ENCODE peak calls at places on chromosomes 4 and X, in ten cellular contexts. One of them, this sample, is unnamed.

GRCh38 chr4:181193162-181193930 is 1049.9 kb upstream of the TENM3 start:
- DNase-seq in Calu3: no peak
- DNase-seq in HCT116: no peak
- DNase-seq in dorsolateral prefrontal cortex: no peak
- DNase-seq in SK-N-SH: no peak
- DNase-seq in cardiac fibroblast: no peak
- DNase-seq in IMR-90: no peak
- DNase-seq in fibroblast of the aortic adventitia: no peak
- DNase-seq in AG10803: no peak
- DNase-seq in astrocyte: no peak
- DNase-seq in this sample: no peak

GRCh38 chrX:26574208-26574607 is 358.2 kb downstream of the MAGEB5 start:
- DNase-seq in dorsolateral prefrontal cortex: no peak
- DNase-seq in astrocyte: no peak
- DNase-seq in HCT116: no peak
- DNase-seq in fibroblast of the aortic adventitia: no peak
- DNase-seq in IMR-90: peak; percentile 40
- DNase-seq in Calu3: no peak
- DNase-seq in cardiac fibroblast: peak; percentile 41
- DNase-seq in SK-N-SH: no peak
- DNase-seq in AG10803: no peak
- DNase-seq in this sample: no peak

GRCh38 chrX:136781180-136781797 is 557 bp upstream of the ARHGEF6 start:
- DNase-seq in cardiac fibroblast: peak; percentile 43
- DNase-seq in dorsolateral prefrontal cortex: no peak
- DNase-seq in HCT116: no peak
- DNase-seq in fibroblast of the aortic adventitia: peak; percentile 6
- DNase-seq in SK-N-SH: no peak
- DNase-seq in AG10803: peak; percentile 64
- DNase-seq in IMR-90: no peak
- DNase-seq in astrocyte: no peak
- DNase-seq in Calu3: no peak
- DNase-seq in this sample: no peak

GRCh38 chr4:101366331-101366730 is 19.0 kb upstream of the PPP3CA start:
- DNase-seq in SK-N-SH: no peak
- DNase-seq in Calu3: no peak
- DNase-seq in dorsolateral prefrontal cortex: no peak
- DNase-seq in HCT116: no peak
- DNase-seq in cardiac fibroblast: peak; percentile 33
- DNase-seq in IMR-90: peak; percentile 54
- DNase-seq in astrocyte: peak; percentile 48
- DNase-seq in AG10803: peak; percentile 66
- DNase-seq in fibroblast of the aortic adventitia: peak; percentile 77
- DNase-seq in this sample: no peak

GRCh38 chr4:1533501-1534064 is 127.3 kb upstream of the NKX1-1 start:
- DNase-seq in HCT116: no peak
- DNase-seq in astrocyte: no peak
- DNase-seq in IMR-90: peak; percentile 2
- DNase-seq in cardiac fibroblast: no peak
- DNase-seq in dorsolateral prefrontal cortex: no peak
- DNase-seq in Calu3: no peak
- DNase-seq in fibroblast of the aortic adventitia: no peak
- DNase-seq in AG10803: no peak
- DNase-seq in SK-N-SH: no peak
- DNase-seq in this sample: no peak

GRCh38 chr4:78496021-78496643 is 55.4 kb upstream of the ANXA3 start:
- DNase-seq in SK-N-SH: no peak
- DNase-seq in HCT116: no peak
- DNase-seq in astrocyte: no peak
- DNase-seq in IMR-90: no peak
- DNase-seq in AG10803: no peak
- DNase-seq in fibroblast of the aortic adventitia: peak; percentile 71
- DNase-seq in cardiac fibroblast: no peak
- DNase-seq in dorsolateral prefrontal cortex: no peak
- DNase-seq in Calu3: no peak
- DNase-seq in this sample: no peak

GRCh38 chrX:55120767-55121358 is 32.0 kb downstream of the PAGE2 start:
- DNase-seq in IMR-90: no peak
- DNase-seq in Calu3: no peak
- DNase-seq in cardiac fibroblast: peak; percentile 5
- DNase-seq in SK-N-SH: no peak
- DNase-seq in dorsolateral prefrontal cortex: no peak
- DNase-seq in astrocyte: peak; percentile 6
- DNase-seq in fibroblast of the aortic adventitia: peak; percentile 46
- DNase-seq in HCT116: no peak
- DNase-seq in AG10803: no peak
- DNase-seq in this sample: no peak

GRCh38 chr4:1720163-1720983 is 750 bp downstream of the TMEM129 start:
- DNase-seq in AG10803: peak; percentile 49
- DNase-seq in HCT116: no peak
- DNase-seq in fibroblast of the aortic adventitia: peak; percentile 25
- DNase-seq in dorsolateral prefrontal cortex: no peak
- DNase-seq in Calu3: peak; percentile 22
- DNase-seq in cardiac fibroblast: peak; percentile 51
- DNase-seq in IMR-90: peak; percentile 28
- DNase-seq in astrocyte: no peak
- DNase-seq in SK-N-SH: peak; percentile 74
- DNase-seq in this sample: peak; percentile 30

GRCh38 chrX:130080791-130081367 is 29.4 kb downstream of the ELF4 start:
- DNase-seq in astrocyte: no peak
- DNase-seq in dorsolateral prefrontal cortex: no peak
- DNase-seq in Calu3: no peak
- DNase-seq in fibroblast of the aortic adventitia: no peak
- DNase-seq in cardiac fibroblast: no peak
- DNase-seq in SK-N-SH: no peak
- DNase-seq in AG10803: no peak
- DNase-seq in HCT116: no peak
- DNase-seq in IMR-90: no peak
- DNase-seq in this sample: no peak

GRCh38 chrX:130083656-130084382 is 26.5 kb downstream of the ELF4 start:
- DNase-seq in AG10803: no peak
- DNase-seq in Calu3: no peak
- DNase-seq in SK-N-SH: no peak
- DNase-seq in cardiac fibroblast: no peak
- DNase-seq in fibroblast of the aortic adventitia: no peak
- DNase-seq in IMR-90: no peak
- DNase-seq in astrocyte: no peak
- DNase-seq in dorsolateral prefrontal cortex: no peak
- DNase-seq in HCT116: no peak
- DNase-seq in this sample: no peak

GRCh38 chrX:130083107-130083490 is 27.2 kb downstream of the ELF4 start:
- DNase-seq in cardiac fibroblast: no peak
- DNase-seq in IMR-90: no peak
- DNase-seq in fibroblast of the aortic adventitia: no peak
- DNase-seq in AG10803: no peak
- DNase-seq in Calu3: no peak
- DNase-seq in dorsolateral prefrontal cortex: no peak
- DNase-seq in SK-N-SH: no peak
- DNase-seq in HCT116: no peak
- DNase-seq in astrocyte: no peak
- DNase-seq in this sample: no peak

GRCh38 chrX:130081421-130082045 is 28.8 kb downstream of the ELF4 start:
- DNase-seq in fibroblast of the aortic adventitia: no peak
- DNase-seq in SK-N-SH: no peak
- DNase-seq in astrocyte: no peak
- DNase-seq in cardiac fibroblast: no peak
- DNase-seq in IMR-90: no peak
- DNase-seq in AG10803: peak; percentile 43
- DNase-seq in HCT116: no peak
- DNase-seq in dorsolateral prefrontal cortex: no peak
- DNase-seq in Calu3: no peak
- DNase-seq in this sample: no peak

GRCh38 chrX:130082244-130083106 is 27.8 kb downstream of the ELF4 start:
- DNase-seq in AG10803: peak; percentile 33
- DNase-seq in HCT116: no peak
- DNase-seq in Calu3: no peak
- DNase-seq in dorsolateral prefrontal cortex: no peak
- DNase-seq in SK-N-SH: no peak
- DNase-seq in astrocyte: no peak
- DNase-seq in fibroblast of the aortic adventitia: peak; percentile 39
- DNase-seq in cardiac fibroblast: no peak
- DNase-seq in IMR-90: no peak
- DNase-seq in this sample: no peak
- TF ChIP-seq CTCF in AG10803: peak; percentile 30
- TF ChIP-seq CTCF in HCT116: no peak
- TF ChIP-seq CTCF in Calu3: no peak
- TF ChIP-seq CTCF in dorsolateral prefrontal cortex: no peak
- TF ChIP-seq CTCF in SK-N-SH: no peak
- TF ChIP-seq CTCF in astrocyte: no peak
- TF ChIP-seq CTCF in fibroblast of the aortic adventitia: peak; percentile 28
- TF ChIP-seq CTCF in cardiac fibroblast: peak; percentile 9
- TF ChIP-seq CTCF in IMR-90: no peak
- TF ChIP-seq CTCF in this sample: no peak

GRCh38 chr4:5212255-5213032 is 161.2 kb downstream of the STK32B start:
- DNase-seq in Calu3: no peak
- DNase-seq in cardiac fibroblast: no peak
- DNase-seq in HCT116: no peak
- DNase-seq in dorsolateral prefrontal cortex: no peak
- DNase-seq in AG10803: no peak
- DNase-seq in astrocyte: no peak
- DNase-seq in SK-N-SH: no peak
- DNase-seq in IMR-90: no peak
- DNase-seq in fibroblast of the aortic adventitia: no peak
- DNase-seq in this sample: no peak

GRCh38 chr4:5211274-5211852 is 160.1 kb downstream of the STK32B start:
- DNase-seq in HCT116: no peak
- DNase-seq in Calu3: no peak
- DNase-seq in cardiac fibroblast: no peak
- DNase-seq in fibroblast of the aortic adventitia: no peak
- DNase-seq in AG10803: no peak
- DNase-seq in dorsolateral prefrontal cortex: no peak
- DNase-seq in IMR-90: no peak
- DNase-seq in SK-N-SH: no peak
- DNase-seq in astrocyte: no peak
- DNase-seq in this sample: no peak

GRCh38 chr4:5217411-5217810 is 166.1 kb downstream of the STK32B start:
- DNase-seq in dorsolateral prefrontal cortex: no peak
- DNase-seq in HCT116: no peak
- DNase-seq in Calu3: no peak
- DNase-seq in AG10803: peak; percentile 76
- DNase-seq in IMR-90: no peak
- DNase-seq in cardiac fibroblast: no peak
- DNase-seq in fibroblast of the aortic adventitia: no peak
- DNase-seq in SK-N-SH: no peak
- DNase-seq in astrocyte: no peak
- DNase-seq in this sample: no peak

GRCh38 chr4:5218376-5219069 is 167.2 kb downstream of the STK32B start:
- DNase-seq in SK-N-SH: no peak
- DNase-seq in Calu3: no peak
- DNase-seq in fibroblast of the aortic adventitia: no peak
- DNase-seq in cardiac fibroblast: no peak
- DNase-seq in dorsolateral prefrontal cortex: no peak
- DNase-seq in AG10803: no peak
- DNase-seq in HCT116: no peak
- DNase-seq in astrocyte: no peak
- DNase-seq in IMR-90: no peak
- DNase-seq in this sample: no peak

DNA sequence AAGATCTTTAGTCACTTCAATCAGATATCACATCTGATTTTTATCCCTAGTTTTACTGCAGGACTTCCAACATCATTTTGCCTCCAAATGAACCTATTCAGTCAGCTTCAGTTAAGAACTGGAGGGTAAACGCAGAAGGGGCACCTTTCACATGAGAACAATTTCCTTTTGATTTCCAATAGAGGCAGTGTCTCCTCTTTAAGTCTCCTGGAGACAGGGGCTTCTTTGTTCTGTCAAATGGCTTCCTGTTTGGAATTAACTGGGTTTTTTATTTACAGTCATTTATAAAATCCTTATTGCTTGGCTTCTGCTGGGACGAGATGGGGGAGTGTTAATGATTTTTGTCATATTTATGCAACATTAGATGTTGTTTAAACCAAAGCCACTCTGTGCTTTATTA is 164.0 kb downstream of the STK32B start:
- DNase-seq in fibroblast of the aortic adventitia: no peak
- DNase-seq in Calu3: no peak
- DNase-seq in IMR-90: no peak
- DNase-seq in AG10803: no peak
- DNase-seq in cardiac fibroblast: no peak
- DNase-seq in dorsolateral prefrontal cortex: no peak
- DNase-seq in HCT116: no peak
- DNase-seq in astrocyte: no peak
- DNase-seq in SK-N-SH: no peak
- DNase-seq in this sample: no peak
- TF ChIP-seq CTCF in fibroblast of the aortic adventitia: no peak
- TF ChIP-seq CTCF in Calu3: no peak
- TF ChIP-seq CTCF in IMR-90: no peak
- TF ChIP-seq CTCF in AG10803: no peak
- TF ChIP-seq CTCF in cardiac fibroblast: no peak
- TF ChIP-seq CTCF in dorsolateral prefrontal cortex: no peak
- TF ChIP-seq CTCF in HCT116: no peak
- TF ChIP-seq CTCF in astrocyte: no peak
- TF ChIP-seq CTCF in SK-N-SH: no peak
- TF ChIP-seq CTCF in this sample: no peak

GRCh38 chr4:41932988-41933387 is 2.2 kb upstream of the TMEM33 start:
- DNase-seq in cardiac fibroblast: no peak
- DNase-seq in SK-N-SH: no peak
- DNase-seq in Calu3: no peak
- DNase-seq in fibroblast of the aortic adventitia: no peak
- DNase-seq in astrocyte: no peak
- DNase-seq in IMR-90: no peak
- DNase-seq in dorsolateral prefrontal cortex: no peak
- DNase-seq in HCT116: no peak
- DNase-seq in AG10803: no peak
- DNase-seq in this sample: no peak

GRCh38 chr4:41935652-41936021 is 408 bp downstream of the TMEM33 start:
- DNase-seq in fibroblast of the aortic adventitia: no peak
- DNase-seq in IMR-90: peak; percentile 10
- DNase-seq in astrocyte: no peak
- DNase-seq in SK-N-SH: no peak
- DNase-seq in HCT116: peak; percentile 4
- DNase-seq in cardiac fibroblast: peak; percentile 35
- DNase-seq in Calu3: no peak
- DNase-seq in dorsolateral prefrontal cortex: no peak
- DNase-seq in AG10803: peak; percentile 6
- DNase-seq in this sample: peak; percentile 59

GRCh38 chr4:41939016-41939623 is 3.9 kb downstream of the TMEM33 start:
- DNase-seq in astrocyte: no peak
- DNase-seq in HCT116: no peak
- DNase-seq in IMR-90: peak; percentile 60
- DNase-seq in fibroblast of the aortic adventitia: peak; percentile 15
- DNase-seq in AG10803: peak; percentile 20
- DNase-seq in cardiac fibroblast: peak; percentile 23
- DNase-seq in dorsolateral prefrontal cortex: no peak
- DNase-seq in Calu3: no peak
- DNase-seq in SK-N-SH: no peak
- DNase-seq in this sample: peak; percentile 98

GRCh38 chr4:41933997-41934812 is 1.0 kb upstream of the TMEM33 start:
- DNase-seq in Calu3: no peak
- DNase-seq in astrocyte: no peak
- DNase-seq in IMR-90: no peak
- DNase-seq in fibroblast of the aortic adventitia: no peak
- DNase-seq in HCT116: peak; percentile 16
- DNase-seq in dorsolateral prefrontal cortex: no peak
- DNase-seq in AG10803: no peak
- DNase-seq in cardiac fibroblast: no peak
- DNase-seq in SK-N-SH: no peak
- DNase-seq in this sample: peak; percentile 6

DNA sequence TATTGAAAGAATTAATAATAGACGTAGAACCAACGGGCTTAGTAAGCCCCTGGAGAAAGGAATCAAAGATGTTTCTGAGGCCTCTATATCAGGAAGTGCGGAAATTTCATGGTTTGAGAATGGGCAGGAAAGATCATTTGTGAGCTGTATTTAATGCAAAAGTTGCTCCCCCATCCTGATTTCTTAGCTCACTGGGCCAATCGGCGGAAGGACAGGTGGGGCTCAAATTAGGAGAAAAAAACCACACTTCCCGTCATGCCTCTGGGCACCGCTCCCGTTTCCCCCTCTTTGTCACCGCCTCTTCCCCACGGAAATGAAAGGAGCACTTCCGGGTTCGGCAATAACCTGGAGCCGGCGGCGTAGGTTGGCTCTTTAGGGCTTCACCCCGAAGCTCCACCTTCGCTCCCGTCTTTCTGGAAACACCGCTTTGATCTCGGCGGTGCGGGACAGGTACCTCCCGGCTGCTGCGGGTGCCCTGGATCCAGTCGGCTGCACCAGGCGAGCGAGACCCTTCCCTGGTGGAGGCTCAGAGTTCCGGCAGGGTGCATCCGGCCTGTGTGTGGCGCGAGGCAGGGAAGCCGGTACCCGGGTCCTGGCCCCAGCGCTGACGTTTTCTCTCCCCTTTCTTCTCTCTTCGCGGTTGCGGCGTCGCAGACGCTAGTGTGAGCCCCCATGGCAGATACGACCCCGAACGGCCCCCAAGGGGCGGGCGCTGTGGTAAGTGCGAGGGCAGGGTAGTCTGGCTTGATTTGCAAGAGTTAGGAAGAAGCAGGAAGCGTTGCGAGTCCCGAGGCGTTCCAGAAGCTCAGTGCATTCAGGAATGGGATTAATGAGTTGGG is at the start of gene TMEM33:
- DNase-seq in SK-N-SH: peak; percentile 88
- DNase-seq in Calu3: peak; percentile 77
- DNase-seq in fibroblast of the aortic adventitia: peak; percentile 82
- DNase-seq in HCT116: peak; percentile 90
- DNase-seq in cardiac fibroblast: peak; percentile 86
- DNase-seq in AG10803: peak; percentile 78
- DNase-seq in IMR-90: peak; percentile 79
- DNase-seq in dorsolateral prefrontal cortex: peak; percentile 83
- DNase-seq in astrocyte: peak; percentile 76
- DNase-seq in this sample: peak; percentile 93
- TF ChIP-seq CTCF in SK-N-SH: peak; percentile 21
- TF ChIP-seq CTCF in Calu3: no peak
- TF ChIP-seq CTCF in fibroblast of the aortic adventitia: peak; percentile 31
- TF ChIP-seq CTCF in HCT116: no peak
- TF ChIP-seq CTCF in cardiac fibroblast: peak; percentile 18
- TF ChIP-seq CTCF in AG10803: no peak
- TF ChIP-seq CTCF in IMR-90: no peak
- TF ChIP-seq CTCF in dorsolateral prefrontal cortex: peak; percentile 37
- TF ChIP-seq CTCF in astrocyte: no peak
- TF ChIP-seq CTCF in this sample: peak; percentile 25

DNA sequence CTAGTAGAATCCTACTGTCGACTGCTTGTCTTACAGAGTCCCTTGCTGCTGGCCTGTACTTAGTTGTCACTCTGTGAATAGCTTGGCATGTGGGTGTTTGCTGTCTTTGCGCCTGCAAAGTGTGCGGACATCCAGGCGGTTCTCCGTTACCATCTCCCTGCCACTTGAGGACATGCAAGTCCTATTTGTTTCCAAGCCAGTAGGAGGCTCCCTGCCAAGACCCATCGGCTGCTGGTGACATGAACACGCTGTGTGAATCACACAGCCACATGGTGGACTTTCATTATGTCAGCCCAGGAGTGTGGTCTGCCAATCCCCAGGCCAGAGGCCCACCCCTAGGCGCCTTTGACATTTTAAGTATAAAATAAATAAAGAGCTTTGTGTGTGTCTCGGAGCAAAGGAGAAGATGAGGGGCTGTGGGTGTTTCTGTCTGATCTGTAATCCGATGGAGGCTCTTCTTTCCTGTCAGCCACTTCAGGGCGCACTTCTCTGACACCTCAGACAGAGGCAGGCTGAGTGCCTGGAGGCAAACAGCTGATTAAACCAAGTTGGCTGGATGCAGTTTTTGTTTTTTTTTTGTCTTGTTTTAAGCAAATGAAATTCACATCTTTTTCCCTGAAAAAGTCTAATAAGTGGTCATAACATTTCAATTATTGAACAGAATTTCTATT is 51.5 kb downstream of the ALPK1 start:
- DNase-seq in cardiac fibroblast: peak; percentile 79
- DNase-seq in SK-N-SH: peak; percentile 57
- DNase-seq in dorsolateral prefrontal cortex: peak; percentile 81
- DNase-seq in IMR-90: peak; percentile 84
- DNase-seq in fibroblast of the aortic adventitia: peak; percentile 52
- DNase-seq in astrocyte: peak; percentile 53
- DNase-seq in AG10803: peak; percentile 86
- DNase-seq in HCT116: peak; percentile 32
- DNase-seq in Calu3: no peak
- DNase-seq in this sample: peak; percentile 86
- TF ChIP-seq CTCF in cardiac fibroblast: peak; percentile 38
- TF ChIP-seq CTCF in SK-N-SH: no peak
- TF ChIP-seq CTCF in dorsolateral prefrontal cortex: peak; percentile 28
- TF ChIP-seq CTCF in IMR-90: peak; percentile 25
- TF ChIP-seq CTCF in fibroblast of the aortic adventitia: no peak
- TF ChIP-seq CTCF in astrocyte: peak; percentile 14
- TF ChIP-seq CTCF in AG10803: peak; percentile 39
- TF ChIP-seq CTCF in HCT116: peak; percentile 31
- TF ChIP-seq CTCF in Calu3: no peak
- TF ChIP-seq CTCF in this sample: peak; percentile 64